ENCODE peak calls at places on chromosomes 16 and 17, in seven cellular contexts. M is B cell, T is BJ, W is RWPE2, U is hepatocyte, K is fibroblast of pulmonary artery, I is fibroblast of mammary gland. B is an unnamed sample.

GRCh38 chr16:84732674-84733352 is 33.0 kb downstream of the USP10 start:
- DNase-seq in K (no peak), M (no peak), W (no peak), I (no peak), U (no peak), T (no peak), B (no peak)

GRCh38 chr16:84308120-84308519 is 13.4 kb downstream of the WFDC1 start:
- DNase-seq in M (peak), U (peak), W (no peak), T (no peak), K (peak), I (peak), B (no peak)

GRCh38 chr17:76124582-76125390 is 16.3 kb downstream of the FOXJ1 start:
- DNase-seq in I (peak), M (no peak), T (no peak), U (peak), W (no peak), K (peak), B (no peak)

GRCh38 chr16:24887472-24887871 is 41.7 kb downstream of the SLC5A11 start:
- DNase-seq in M (no peak), K (no peak), U (no peak), I (no peak), W (no peak), T (no peak), B (no peak)

GRCh38 chr17:56918916-56919315 is 5.1 kb upstream of the TRIM25 start:
- DNase-seq in M (no peak), I (peak), K (peak), U (no peak), W (no peak), T (no peak), B (peak)

GRCh38 chr17:58351710-58352017 is 337 bp downstream of the SUPT4H1 start:
- DNase-seq in W (no peak), I (no peak), U (no peak), T (no peak), M (no peak), K (peak), B (no peak)

GRCh38 chr17:40727447-40728231 is 24.1 kb upstream of the KRT24 start:
- DNase-seq in T (no peak), K (peak), W (no peak), M (peak), I (peak), U (no peak), B (peak)

GRCh38 chr17:41959336-41960095 is 7.1 kb upstream of the CNP start:
- DNase-seq in U (peak), T (no peak), M (no peak), I (peak), K (peak), W (no peak), B (no peak)

GRCh38 chr16:20318437-20318836 is 8.9 kb downstream of the GP2 start:
- DNase-seq in T (no peak), M (no peak), K (no peak), I (no peak), W (no peak), U (no peak), B (no peak)

GRCh38 chr17:7838291-7839075 is 4.5 kb downstream of the KDM6B start:
- DNase-seq in M (peak), K (peak), T (no peak), I (peak), U (peak), W (no peak), B (no peak)

GRCh38 chr16:49454426-49455180 is 81.0 kb downstream of the C16orf78 start:
- DNase-seq in U (no peak), K (no peak), W (peak), I (no peak), M (no peak), T (no peak), B (no peak)

GRCh38 chr17:1709971-1710806 is at the start of gene TLCD2:
- DNase-seq in T (no peak), M (peak), W (peak), I (peak), K (peak), U (peak), B (peak)

GRCh38 chr17:50459756-50460155 is 8.9 kb downstream of the CHAD start:
- DNase-seq in I (no peak), U (no peak), T (no peak), W (peak), M (no peak), K (no peak), B (no peak)

GRCh38 chr17:34365340-34365739 is 2.3 kb upstream of the CCL1 start:
- DNase-seq in I (no peak), K (no peak), T (no peak), W (no peak), M (no peak), U (no peak), B (no peak)

GRCh38 chr16:1135459-1135825 is 17.5 kb upstream of the CACNA1H start:
- DNase-seq in U (no peak), W (no peak), K (no peak), T (no peak), I (no peak), M (no peak), B (no peak)

GRCh38 chr17:40827746-40828453 is 5.5 kb upstream of the KRT10 start:
- DNase-seq in M (no peak), T (no peak), I (no peak), U (no peak), K (peak), W (no peak), B (no peak)

GRCh38 chr16:49532243-49532870 is 158.8 kb downstream of the C16orf78 start:
- DNase-seq in W (no peak), I (no peak), T (no peak), U (no peak), K (no peak), M (no peak), B (no peak)

GRCh38 chr17:3512512-3513171 is 36.8 kb downstream of the ASPA start:
- DNase-seq in U (no peak), W (no peak), M (no peak), K (peak), T (peak), I (peak), B (no peak)

GRCh38 chr17:14222611-14223010 is 14.1 kb downstream of the CDRT15 start:
- DNase-seq in U (no peak), W (no peak), I (no peak), K (no peak), M (no peak), T (no peak), B (no peak)

GRCh38 chr17:48603959-48604769 is 622 bp downstream of the HOXB6 start:
- DNase-seq in U (peak), I (peak), K (no peak), T (no peak), M (no peak), W (no peak), B (no peak)

DNA sequence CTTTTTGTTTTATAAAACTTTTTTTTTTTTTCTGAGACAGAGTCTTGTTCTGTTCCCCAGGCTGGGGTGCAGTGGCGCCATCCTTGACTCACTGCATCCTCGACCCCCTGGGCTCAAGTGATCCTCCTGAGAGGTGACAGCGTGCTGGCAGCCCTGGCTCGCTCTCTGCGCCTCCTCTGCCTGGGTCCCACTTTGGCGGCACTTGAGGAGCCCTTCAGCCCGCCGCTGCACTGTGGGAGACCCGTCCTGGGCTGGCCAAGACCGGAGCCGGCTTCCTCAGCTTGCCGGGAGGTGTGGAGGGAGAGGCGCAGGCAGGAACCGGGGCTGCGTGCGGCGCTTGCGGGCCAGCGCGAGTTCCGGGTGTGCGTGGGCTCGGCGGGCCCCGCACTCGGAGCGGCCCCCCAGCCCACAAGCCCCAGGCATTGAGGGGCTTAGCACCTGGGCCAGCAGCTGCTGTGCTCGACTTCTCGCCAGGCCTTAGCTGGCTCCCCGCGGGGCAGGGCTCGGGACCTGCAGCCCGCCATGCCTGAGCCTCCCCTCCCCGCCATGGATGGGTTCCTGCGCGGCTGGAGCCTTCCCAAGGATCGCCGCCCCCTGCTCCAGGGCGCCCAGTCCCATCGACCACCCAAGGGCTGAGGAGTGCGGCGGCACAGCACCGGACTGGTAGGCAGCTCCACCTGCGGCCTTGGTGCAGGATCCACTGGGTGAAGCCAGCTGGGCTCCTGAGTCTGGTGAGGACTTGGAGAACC is 49.6 kb upstream of the HELZ start:
- DNase-seq in M (no peak), U (no peak), I (no peak), K (no peak), T (no peak), W (no peak), B (no peak)
- TF ChIP-seq CTCF in M (no peak), U (no peak), I (no peak), K (no peak), T (no peak), W (no peak), B (no peak)

DNA sequence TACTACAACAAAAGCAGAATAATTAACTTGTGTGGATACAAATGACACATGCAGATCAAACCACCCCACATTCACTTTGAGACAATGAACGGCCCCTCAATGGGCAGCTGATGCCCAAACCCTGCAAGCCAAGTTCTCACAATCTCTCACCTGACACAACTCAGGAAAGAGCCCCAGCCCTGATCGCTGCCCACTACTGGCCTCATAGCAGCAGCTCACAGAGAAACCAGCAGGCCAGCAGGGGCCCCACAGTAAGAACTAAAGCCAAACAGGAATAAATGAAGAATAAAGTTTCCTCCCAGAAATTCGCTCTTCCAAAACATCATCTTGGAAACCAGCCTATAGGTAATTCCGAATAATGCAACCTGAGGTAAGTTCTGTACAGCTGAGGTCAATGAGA is 7.7 kb downstream of the AKTIP start:
- DNase-seq in T (no peak), U (no peak), W (no peak), I (no peak), M (no peak), K (no peak), B (no peak)
- TF ChIP-seq CTCF in T (no peak), U (no peak), W (no peak), I (no peak), M (no peak), K (no peak), B (no peak)

DNA sequence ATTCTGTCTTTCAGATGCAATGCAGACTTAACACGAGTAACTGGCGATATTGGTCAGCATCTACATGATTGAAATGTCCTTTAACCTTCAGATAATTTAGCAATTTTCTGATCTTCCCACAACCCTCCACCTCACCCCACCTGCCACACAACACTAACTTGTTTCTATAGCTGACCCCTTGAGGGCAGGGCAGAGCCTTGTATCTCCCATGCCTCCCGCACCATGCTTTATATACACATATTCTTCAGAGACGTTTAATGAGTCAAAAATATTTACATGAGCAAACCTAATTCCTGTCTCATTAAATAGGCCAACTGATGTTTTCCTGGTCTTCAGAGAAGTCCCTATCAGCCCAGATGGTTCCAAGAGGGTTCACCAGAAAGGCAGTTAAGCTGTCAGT is 6.6 kb upstream of the DHRS7C start:
- DNase-seq in I (no peak), W (no peak), M (no peak), K (no peak), U (no peak), T (no peak), B (no peak)
- TF ChIP-seq CTCF in I (no peak), W (no peak), M (no peak), K (no peak), U (no peak), T (no peak), B (no peak)

GRCh38 chr16:47043970-47044684 is 70.7 kb upstream of the DNAJA2 start:
- DNase-seq in K (no peak), M (no peak), I (no peak), W (no peak), U (no peak), T (no peak), B (no peak)

GRCh38 chr16:47045459-47045858 is 72.0 kb upstream of the DNAJA2 start:
- DNase-seq in I (no peak), T (no peak), W (no peak), U (no peak), K (no peak), M (no peak), B (no peak)

GRCh38 chr16:47043200-47043599 is 69.7 kb upstream of the DNAJA2 start:
- DNase-seq in W (no peak), I (no peak), M (no peak), K (no peak), T (no peak), U (no peak), B (no peak)

GRCh38 chr16:47046726-47047602 is 73.5 kb upstream of the DNAJA2 start:
- DNase-seq in U (no peak), T (no peak), W (no peak), M (no peak), I (no peak), K (no peak), B (no peak)

GRCh38 chr16:47045023-47045422 is 71.5 kb upstream of the DNAJA2 start:
- DNase-seq in I (peak), M (no peak), K (peak), T (no peak), W (no peak), U (no peak), B (no peak)
- TF ChIP-seq CTCF in I (no peak), M (no peak), K (peak), T (peak), W (no peak), U (peak), B (no peak)

GRCh38 chr16:85845276-85845675 is 45.8 kb downstream of the COX4I1 start:
- DNase-seq in W (no peak), I (no peak), M (no peak), K (no peak), T (no peak), U (no peak), B (no peak)

GRCh38 chr16:85844786-85845185 is 45.3 kb downstream of the COX4I1 start:
- DNase-seq in U (peak), K (peak), W (no peak), M (no peak), I (no peak), T (no peak), B (no peak)

GRCh38 chr16:85846461-85846860 is 47.0 kb downstream of the COX4I1 start:
- DNase-seq in K (no peak), I (no peak), M (no peak), W (no peak), T (no peak), U (no peak), B (no peak)

GRCh38 chr16:85847681-85848601 is 48.4 kb downstream of the COX4I1 start:
- DNase-seq in K (no peak), T (no peak), W (no peak), U (peak), M (no peak), I (no peak), B (no peak)

GRCh38 chr16:85847036-85847435 is 47.5 kb downstream of the COX4I1 start:
- DNase-seq in I (no peak), M (no peak), W (no peak), K (no peak), T (no peak), U (no peak), B (no peak)
- TF ChIP-seq CTCF in I (no peak), M (no peak), W (no peak), K (no peak), T (no peak), U (no peak), B (no peak)

GRCh38 chr16:67862623-67863583 is 9.9 kb upstream of the EDC4 start:
- DNase-seq in T (no peak), K (peak), M (no peak), I (peak), U (no peak), W (no peak), B (no peak)

GRCh38 chr16:67858448-67858993 is 11.0 kb upstream of the CENPT start:
- DNase-seq in M (no peak), T (no peak), K (no peak), U (peak), I (no peak), W (no peak), B (no peak)

GRCh38 chr16:67864594-67864993 is 8.3 kb upstream of the EDC4 start:
- DNase-seq in I (no peak), M (no peak), K (no peak), W (no peak), T (no peak), U (no peak), B (no peak)

GRCh38 chr16:67860589-67861398 is 12.1 kb upstream of the EDC4 start:
- DNase-seq in T (no peak), U (no peak), K (no peak), I (peak), W (no peak), M (no peak), B (no peak)

DNA sequence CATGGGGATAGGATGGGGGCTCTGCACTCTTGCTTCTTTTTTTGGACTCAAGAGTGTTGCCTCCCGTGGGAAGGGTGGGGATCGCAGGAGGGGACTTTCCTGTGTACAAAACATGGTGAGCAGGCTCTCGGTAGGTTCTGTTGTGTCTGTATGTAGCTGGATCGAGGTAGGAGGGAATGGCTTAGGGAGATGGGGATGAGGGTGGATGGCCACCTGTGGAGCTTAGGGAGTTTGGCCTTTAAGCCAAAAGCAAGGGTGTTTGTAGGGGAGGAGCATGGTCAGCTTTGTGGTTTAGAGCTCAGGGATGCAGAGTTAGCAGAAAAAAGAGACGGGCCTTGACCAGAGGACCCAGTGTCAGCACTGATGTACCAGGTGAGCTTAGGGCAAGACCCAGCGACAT is 11.0 kb upstream of the EDC4 start:
- DNase-seq in U (no peak), M (no peak), K (no peak), T (no peak), W (no peak), I (no peak), B (no peak)
- TF ChIP-seq CTCF in U (no peak), M (no peak), K (no peak), T (no peak), W (no peak), I (no peak), B (no peak)

DNA sequence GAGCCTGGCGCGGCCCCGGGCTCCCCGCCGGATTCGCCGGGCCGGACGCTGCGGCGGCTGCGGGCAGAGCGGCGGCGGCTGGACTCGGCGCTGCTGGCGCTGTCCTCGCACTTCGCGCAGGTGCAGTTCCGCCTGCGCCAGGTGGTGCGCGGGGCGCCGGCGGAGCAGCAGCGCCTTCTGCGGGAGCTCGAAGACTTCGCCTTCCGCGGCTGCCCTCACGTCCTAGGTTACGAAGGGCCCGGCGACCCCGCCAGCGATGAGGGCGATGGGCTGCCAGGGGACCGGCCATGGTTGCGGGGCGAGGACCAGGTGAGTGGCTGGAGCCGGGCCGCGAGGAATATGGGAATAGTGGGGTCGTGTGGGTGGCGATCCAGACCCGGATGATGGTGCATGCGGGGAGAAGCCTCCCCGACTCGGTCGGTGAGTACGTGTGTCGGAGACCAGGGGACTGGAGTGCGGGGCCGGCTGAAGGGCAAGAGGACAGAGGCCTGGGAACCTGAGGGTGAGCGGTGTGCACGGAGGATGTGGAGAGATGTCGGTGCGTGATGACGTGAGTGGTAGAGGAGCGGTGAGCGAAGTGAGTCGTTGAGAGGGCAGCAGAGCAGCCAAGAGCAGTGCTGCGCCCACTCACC is 517 bp downstream of the RUNDC1 start:
- DNase-seq in W (peak), K (peak), T (no peak), U (peak), M (peak), I (peak), B (no peak)
- TF ChIP-seq CTCF in W (peak), K (no peak), T (peak), U (peak), M (peak), I (no peak), B (no peak)

GRCh38 chr16:35492225-35492624 is 2032.8 kb downstream of the TP53TG3F start:
- DNase-seq in I (no peak), U (no peak), W (no peak), M (no peak), K (no peak), T (no peak), B (no peak)

GRCh38 chr16:35497399-35497798 is 2038.0 kb downstream of the TP53TG3F start:
- DNase-seq in K (no peak), M (no peak), U (no peak), T (no peak), I (no peak), W (no peak), B (no peak)
- TF ChIP-seq CTCF in K (no peak), M (no peak), U (no peak), T (no peak), I (no peak), W (no peak), B (no peak)

B was measured in AG09309.